ENCODE peak calls at places on chromosomes 16 and 17, in four cellular contexts. One of them, this sample, is unnamed.

GRCh38 chr16:72246423-72246822 is 74.5 kb upstream of the PMFBP1 start:
- DNase-seq in mammary epithelial cell: no peak
- DNase-seq in left ventricle myocardium inferior: no peak
- DNase-seq in AG04450: no peak
- DNase-seq in this sample: no peak

GRCh38 chr16:27401768-27402568 is at the start of gene IL21R:
- DNase-seq in mammary epithelial cell: no peak
- DNase-seq in left ventricle myocardium inferior: peak; percentile 73
- DNase-seq in AG04450: no peak
- DNase-seq in this sample: peak; percentile 73

GRCh38 chr16:66289051-66289680 is 77.3 kb upstream of the CDH5 start:
- DNase-seq in mammary epithelial cell: no peak
- DNase-seq in left ventricle myocardium inferior: no peak
- DNase-seq in AG04450: no peak
- DNase-seq in this sample: no peak

GRCh38 chr17:64687959-64688358 is 25.9 kb upstream of the SMURF2 start:
- DNase-seq in mammary epithelial cell: peak; percentile 81
- DNase-seq in left ventricle myocardium inferior: no peak
- DNase-seq in AG04450: no peak
- DNase-seq in this sample: no peak

GRCh38 chr16:57781741-57782606 is 20.3 kb downstream of the KIFC3 start:
- DNase-seq in mammary epithelial cell: peak; percentile 32
- DNase-seq in left ventricle myocardium inferior: no peak
- DNase-seq in AG04450: no peak
- DNase-seq in this sample: no peak

GRCh38 chr16:50960517-50961202 is 190.4 kb downstream of the SALL1 start:
- DNase-seq in mammary epithelial cell: no peak
- DNase-seq in left ventricle myocardium inferior: peak; percentile 18
- DNase-seq in AG04450: no peak
- DNase-seq in this sample: peak; percentile 25

GRCh38 chr17:41002814-41003213 is 3.1 kb upstream of the KRTAP3-2 start:
- DNase-seq in mammary epithelial cell: peak; percentile 67
- DNase-seq in left ventricle myocardium inferior: no peak
- DNase-seq in AG04450: no peak
- DNase-seq in this sample: no peak

GRCh38 chr17:59498421-59499307 is 66.7 kb upstream of the DHX40 start:
- DNase-seq in mammary epithelial cell: no peak
- DNase-seq in left ventricle myocardium inferior: no peak
- DNase-seq in AG04450: no peak
- DNase-seq in this sample: no peak

GRCh38 chr17:56629450-56630187 is 36.1 kb downstream of the NOG start:
- DNase-seq in mammary epithelial cell: no peak
- DNase-seq in left ventricle myocardium inferior: no peak
- DNase-seq in AG04450: peak; percentile 7
- DNase-seq in this sample: no peak

GRCh38 chr16:48384305-48384981 is 770 bp downstream of the SIAH1 start:
- DNase-seq in mammary epithelial cell: peak; percentile 24
- DNase-seq in left ventricle myocardium inferior: peak; percentile 71
- DNase-seq in AG04450: no peak
- DNase-seq in this sample: peak; percentile 74

GRCh38 chr16:13997526-13997925 is 73.6 kb upstream of the MRTFB start:
- DNase-seq in mammary epithelial cell: no peak
- DNase-seq in left ventricle myocardium inferior: no peak
- DNase-seq in AG04450: no peak
- DNase-seq in this sample: no peak

GRCh38 chr17:59296190-59296589 is 35.3 kb upstream of the YPEL2 start:
- DNase-seq in mammary epithelial cell: no peak
- DNase-seq in left ventricle myocardium inferior: no peak
- DNase-seq in AG04450: no peak
- DNase-seq in this sample: no peak

GRCh38 chr17:64572682-64573154 is 65.9 kb downstream of the CEP95 start:
- DNase-seq in mammary epithelial cell: no peak
- DNase-seq in left ventricle myocardium inferior: no peak
- DNase-seq in AG04450: no peak
- DNase-seq in this sample: no peak

GRCh38 chr16:6682142-6682811 is 650.4 kb upstream of the RBFOX1 start:
- DNase-seq in mammary epithelial cell: no peak
- DNase-seq in left ventricle myocardium inferior: no peak
- DNase-seq in AG04450: no peak
- DNase-seq in this sample: no peak

GRCh38 chr16:5056347-5056746 is 9.4 kb downstream of the C16orf89 start:
- DNase-seq in mammary epithelial cell: no peak
- DNase-seq in left ventricle myocardium inferior: no peak
- DNase-seq in AG04450: no peak
- DNase-seq in this sample: no peak

GRCh38 chr16:20221208-20221607 is 106.1 kb downstream of the GP2 start:
- DNase-seq in mammary epithelial cell: no peak
- DNase-seq in left ventricle myocardium inferior: no peak
- DNase-seq in AG04450: no peak
- DNase-seq in this sample: no peak

GRCh38 chr17:50173335-50173941 is 7.6 kb downstream of the SGCA start:
- DNase-seq in mammary epithelial cell: peak; percentile 28
- DNase-seq in left ventricle myocardium inferior: no peak
- DNase-seq in AG04450: no peak
- DNase-seq in this sample: peak; percentile 17

GRCh38 chr17:82311971-82312370 is 5.4 kb downstream of the CD7 start:
- DNase-seq in mammary epithelial cell: no peak
- DNase-seq in left ventricle myocardium inferior: no peak
- DNase-seq in AG04450: no peak
- DNase-seq in this sample: no peak

GRCh38 chr16:2686912-2687507 is 4.7 kb downstream of the KCTD5 start:
- DNase-seq in mammary epithelial cell: no peak
- DNase-seq in left ventricle myocardium inferior: no peak
- DNase-seq in AG04450: no peak
- DNase-seq in this sample: peak; percentile 30

GRCh38 chr17:6461792-6462524 is 17.7 kb downstream of the PIMREG start:
- DNase-seq in mammary epithelial cell: no peak
- DNase-seq in left ventricle myocardium inferior: no peak
- DNase-seq in AG04450: no peak
- DNase-seq in this sample: no peak

GRCh38 chr17:6461246-6461645 is 17.0 kb downstream of the PIMREG start:
- DNase-seq in mammary epithelial cell: no peak
- DNase-seq in left ventricle myocardium inferior: no peak
- DNase-seq in AG04450: no peak
- DNase-seq in this sample: no peak

GRCh38 chr17:6463616-6464445 is 19.6 kb downstream of the PIMREG start:
- DNase-seq in mammary epithelial cell: no peak
- DNase-seq in left ventricle myocardium inferior: no peak
- DNase-seq in AG04450: no peak
- DNase-seq in this sample: no peak

GRCh38 chr17:6464446-6465041 is 20.3 kb downstream of the PIMREG start:
- DNase-seq in mammary epithelial cell: no peak
- DNase-seq in left ventricle myocardium inferior: no peak
- DNase-seq in AG04450: no peak
- DNase-seq in this sample: no peak

GRCh38 chr17:6462692-6463091 is 18.4 kb downstream of the PIMREG start:
- DNase-seq in mammary epithelial cell: no peak
- DNase-seq in left ventricle myocardium inferior: no peak
- DNase-seq in AG04450: no peak
- DNase-seq in this sample: no peak
- H3K27ac ChIP-seq in mammary epithelial cell: no peak overlapping the region
- H3K27ac ChIP-seq in left ventricle myocardium inferior: no peak overlapping the region
- H3K27ac ChIP-seq in AG04450: no peak overlapping the region
- H3K27ac ChIP-seq in this sample: no peak overlapping the region

GRCh38 chr17:61451538-61452300 is 503 bp upstream of the TBX4 start:
- DNase-seq in mammary epithelial cell: no peak
- DNase-seq in left ventricle myocardium inferior: no peak
- DNase-seq in AG04450: no peak
- DNase-seq in this sample: no peak

GRCh38 chr17:61450641-61451537 is 1.3 kb upstream of the TBX4 start:
- DNase-seq in mammary epithelial cell: no peak
- DNase-seq in left ventricle myocardium inferior: no peak
- DNase-seq in AG04450: no peak
- DNase-seq in this sample: no peak

GRCh38 chr17:61453563-61453962 is 1.3 kb downstream of the TBX4 start:
- DNase-seq in mammary epithelial cell: peak; percentile 28
- DNase-seq in left ventricle myocardium inferior: no peak
- DNase-seq in AG04450: no peak
- DNase-seq in this sample: no peak

GRCh38 chr17:61454095-61454931 is 2.1 kb downstream of the TBX4 start:
- DNase-seq in mammary epithelial cell: no peak
- DNase-seq in left ventricle myocardium inferior: no peak
- DNase-seq in AG04450: no peak
- DNase-seq in this sample: no peak

DNA sequence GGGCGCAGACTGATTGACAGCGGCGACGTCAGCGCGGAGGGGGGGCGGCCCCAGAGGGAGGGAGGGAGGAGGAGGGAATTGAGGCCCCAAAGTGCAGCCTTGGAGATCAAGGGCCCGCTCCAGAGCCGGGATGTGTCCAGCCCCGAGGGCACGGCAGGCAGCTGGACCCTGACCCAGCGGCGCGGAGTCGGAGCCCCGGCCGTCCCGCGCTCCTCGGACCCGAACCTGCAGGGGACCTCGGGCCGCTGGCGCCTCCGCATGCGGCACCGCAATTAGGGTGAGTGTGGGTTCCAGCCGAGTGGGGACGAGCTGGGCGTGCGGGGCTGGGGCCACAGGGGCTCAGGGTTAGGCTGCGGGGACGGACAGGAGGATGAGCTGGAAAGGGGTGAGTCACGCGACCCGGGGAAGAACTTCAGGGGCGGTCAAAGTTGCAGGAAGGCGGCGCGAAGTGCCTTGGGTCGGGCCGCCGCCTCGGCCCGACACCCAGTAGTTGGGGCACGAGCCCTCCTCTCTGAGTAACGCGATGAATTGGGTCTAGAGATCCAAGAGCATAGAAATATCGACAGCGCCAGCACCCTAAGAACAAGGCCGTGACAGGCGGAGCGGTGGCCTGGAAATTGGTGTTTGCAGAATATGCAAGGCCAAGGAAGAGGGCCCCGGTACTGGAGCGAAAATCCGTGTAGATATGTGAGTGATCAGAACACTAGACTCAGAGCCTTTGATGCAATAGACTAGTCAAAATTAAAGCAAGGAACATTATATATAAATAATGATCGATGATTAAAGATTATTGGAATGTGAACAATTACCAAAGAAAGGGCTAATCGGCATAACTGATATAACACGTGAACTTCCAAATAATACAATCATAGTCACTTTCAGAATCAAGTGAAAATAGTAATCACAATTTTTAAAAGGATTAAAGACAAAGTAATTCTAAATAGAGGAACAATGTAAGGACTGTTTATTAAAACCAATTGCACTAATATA is at the start of gene TBX4:
- DNase-seq in mammary epithelial cell: no peak
- DNase-seq in left ventricle myocardium inferior: no peak
- DNase-seq in AG04450: no peak
- DNase-seq in this sample: no peak
- H3K27me3 ChIP-seq in mammary epithelial cell: peaks cover 40% of the 10 kb centered on the region
- H3K27me3 ChIP-seq in left ventricle myocardium inferior: peaks cover 100% of the 10 kb centered on the region
- H3K27me3 ChIP-seq in AG04450: peaks cover 69% of the 10 kb centered on the region
- H3K27me3 ChIP-seq in this sample: peaks cover 96% of the 10 kb centered on the region

DNA sequence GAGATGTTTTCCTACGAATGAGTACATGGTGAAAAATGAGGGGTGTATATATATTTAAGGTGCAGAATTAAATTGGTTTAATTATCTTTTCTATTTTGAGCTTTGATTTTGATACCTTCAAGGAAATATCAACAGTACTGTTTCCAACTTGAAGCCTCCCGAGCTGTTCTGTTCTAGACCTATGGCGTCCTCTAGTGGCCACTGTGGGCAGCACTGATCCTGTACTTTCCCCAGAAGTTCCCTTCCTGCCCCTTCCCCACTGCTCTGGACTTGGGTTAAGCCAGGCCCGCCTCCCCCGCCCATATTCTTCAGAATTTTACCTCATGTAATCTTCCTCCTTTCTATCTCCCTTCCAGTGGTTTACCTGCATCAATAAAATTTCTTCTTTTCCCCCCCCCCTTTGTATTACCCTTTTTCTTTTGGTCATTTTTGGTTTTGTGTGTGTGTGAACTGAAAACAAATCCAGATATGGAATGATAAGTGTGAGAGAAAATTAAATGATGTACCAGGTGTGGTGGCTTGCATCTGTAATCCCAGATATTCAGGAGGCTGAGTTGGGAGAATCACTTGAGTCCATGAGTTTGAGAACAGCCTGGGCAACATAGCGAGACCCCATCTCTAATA is 1643.5 kb downstream of the TP53TG3F start:
- DNase-seq in mammary epithelial cell: no peak
- DNase-seq in left ventricle myocardium inferior: no peak
- DNase-seq in AG04450: no peak
- DNase-seq in this sample: no peak
- TF ChIP-seq CTCF in mammary epithelial cell: peak; percentile 76
- TF ChIP-seq CTCF in left ventricle myocardium inferior: peak; percentile 59
- TF ChIP-seq CTCF in AG04450: no peak
- TF ChIP-seq CTCF in this sample: peak; percentile 35

GRCh38 chr17:45197555-45198334 is 23.9 kb upstream of the FMNL1 start:
- DNase-seq in mammary epithelial cell: peak; percentile 78
- DNase-seq in left ventricle myocardium inferior: peak; percentile 93
- DNase-seq in AG04450: peak; percentile 72
- DNase-seq in this sample: peak; percentile 96
- H3K27ac ChIP-seq in mammary epithelial cell: no peak overlapping the region
- H3K27ac ChIP-seq in left ventricle myocardium inferior: peak overlapping the region; percentile 76
- H3K27ac ChIP-seq in AG04450: peak overlapping the region; percentile 2
- H3K27ac ChIP-seq in this sample: no peak overlapping the region

GRCh38 chr17:61395983-61396585 is 3.6 kb upstream of the TBX2 start:
- DNase-seq in mammary epithelial cell: no peak
- DNase-seq in left ventricle myocardium inferior: no peak
- DNase-seq in AG04450: no peak
- DNase-seq in this sample: peak; percentile 48

GRCh38 chr17:61393550-61393903 is 6.1 kb upstream of the TBX2 start:
- DNase-seq in mammary epithelial cell: peak; percentile 13
- DNase-seq in left ventricle myocardium inferior: no peak
- DNase-seq in AG04450: no peak
- DNase-seq in this sample: no peak

GRCh38 chr17:61393904-61394629 is 5.6 kb upstream of the TBX2 start:
- DNase-seq in mammary epithelial cell: no peak
- DNase-seq in left ventricle myocardium inferior: no peak
- DNase-seq in AG04450: no peak
- DNase-seq in this sample: no peak

GRCh38 chr17:61395409-61395982 is 4.1 kb upstream of the TBX2 start:
- DNase-seq in mammary epithelial cell: no peak
- DNase-seq in left ventricle myocardium inferior: no peak
- DNase-seq in AG04450: no peak
- DNase-seq in this sample: no peak

GRCh38 chr17:61394630-61395408 is 4.8 kb upstream of the TBX2 start:
- DNase-seq in mammary epithelial cell: no peak
- DNase-seq in left ventricle myocardium inferior: no peak
- DNase-seq in AG04450: no peak
- DNase-seq in this sample: no peak
- H3K27me3 ChIP-seq in mammary epithelial cell: peaks cover 38% of the 10 kb centered on the region
- H3K27me3 ChIP-seq in left ventricle myocardium inferior: peaks cover 51% of the 10 kb centered on the region
- H3K27me3 ChIP-seq in AG04450: no peaks in the 10 kb centered on the region
- H3K27me3 ChIP-seq in this sample: peaks cover 47% of the 10 kb centered on the region

This sample was measured in heart right ventricle.